ENCODE peak calls at places on chromosomes 6 and 20, in four cellular contexts. I is heart right ventricle, W is uterus, H is pancreas. M is an unnamed sample. For H3K4me1, the result is how much of the 10 kb centered on the place peaks cover.

GRCh38 chr6:1438471-1438881 is 49.1 kb downstream of the FOXF2 start:
- DNase-seq in I (no peak), W (no peak), H (no peak), M (no peak)

GRCh38 chr6:167826230-167827061 is at the start of gene AFDN:
- DNase-seq in I (peak), W (peak), H (peak), M (peak)

GRCh38 chr6:54737247-54737646 is 109.3 kb upstream of the FAM83B start:
- DNase-seq in I (no peak), W (no peak), H (no peak), M (no peak)

GRCh38 chr6:162198925-162199324 is 528.6 kb downstream of the PRKN start:
- DNase-seq in I (no peak), W (no peak), H (no peak), M (no peak)

GRCh38 chr6:18166314-18167007 is 11.2 kb downstream of the KDM1B start:
- DNase-seq in I (no peak), W (no peak), H (no peak), M (no peak)

GRCh38 chr6:166556871-166557322 is 29.6 kb downstream of the RAMACL start:
- DNase-seq in I (peak), W (peak), H (peak), M (peak)

GRCh38 chr20:37311710-37312355 is 22.4 kb downstream of the MANBAL start:
- DNase-seq in I (no peak), W (no peak), H (no peak), M (no peak)

GRCh38 chr20:58040447-58041290 is 187.8 kb downstream of the ANKRD60 start:
- DNase-seq in I (no peak), W (no peak), H (no peak), M (no peak)

GRCh38 chr6:24385536-24386269 is 17.0 kb upstream of the MRS2 start:
- DNase-seq in I (no peak), W (no peak), H (no peak), M (no peak)

GRCh38 chr6:16872543-16873230 is 111.4 kb upstream of the ATXN1 start:
- DNase-seq in I (no peak), W (no peak), H (no peak), M (no peak)

DNA sequence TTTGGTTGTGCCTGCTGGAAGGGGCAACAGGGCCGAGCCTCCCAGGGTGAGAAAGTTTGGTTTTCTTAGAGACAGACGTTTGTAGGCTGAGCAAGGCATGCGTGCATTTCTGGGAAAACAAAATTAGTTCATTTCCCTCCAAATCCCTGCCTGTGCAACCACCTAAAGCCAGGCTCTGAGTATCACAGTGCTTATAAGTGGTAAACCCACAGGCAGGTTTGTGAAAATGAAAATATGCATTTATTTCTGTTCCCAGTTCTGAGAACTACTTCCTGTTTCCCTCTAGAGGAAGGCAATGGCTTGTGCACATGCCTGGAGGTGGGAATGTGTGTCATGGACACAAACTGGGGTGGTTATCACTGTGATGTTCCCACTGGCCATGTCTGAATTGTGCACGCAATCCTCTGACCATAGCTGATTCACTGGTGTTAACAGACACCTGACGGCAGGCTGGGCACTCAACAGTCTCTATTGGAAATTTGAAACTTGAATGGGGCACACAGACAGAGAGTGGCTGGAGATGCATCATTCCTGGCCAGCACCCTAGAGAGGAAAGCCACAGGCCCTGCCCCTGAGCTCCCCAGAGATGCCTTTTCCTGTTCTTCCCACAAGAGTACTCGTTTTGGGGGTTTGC is 26.3 kb downstream of the FAM110A start:
- DNase-seq in I (no peak), W (no peak), H (no peak), M (no peak)
- TF ChIP-seq CTCF in I (no peak), W (no peak), H (no peak), M (no peak)

GRCh38 chr6:148462203-148462602 is 119.6 kb downstream of the SASH1 start:
- DNase-seq in I (no peak), W (no peak), H (no peak), M (no peak)

GRCh38 chr6:148457843-148458159 is 115.2 kb downstream of the SASH1 start:
- DNase-seq in I (no peak), W (no peak), H (no peak), M (no peak)

GRCh38 chr6:148461247-148461646 is 118.6 kb downstream of the SASH1 start:
- DNase-seq in I (no peak), W (no peak), H (no peak), M (no peak)

GRCh38 chr6:148457137-148457842 is 114.7 kb downstream of the SASH1 start:
- DNase-seq in I (no peak), W (no peak), H (no peak), M (no peak)

GRCh38 chr6:148459228-148459627 is 116.6 kb downstream of the SASH1 start:
- DNase-seq in I (no peak), W (no peak), H (no peak), M (no peak)
- H3K4me1 ChIP-seq in I (under half), W (under half), H (under half), M (under half)

GRCh38 chr6:158958504-158959386 is 41.3 kb downstream of the RSPH3 start:
- DNase-seq in I (no peak), W (no peak), H (no peak), M (no peak)
- TF ChIP-seq CTCF in I (no peak), W (no peak), H (no peak), M (no peak)

GRCh38 chr6:42103218-42103617 is 39.2 kb downstream of the C6orf132 start:
- DNase-seq in I (no peak), W (no peak), H (no peak), M (no peak)
- H3K4me1 ChIP-seq in I (under half), W (under half), H (under half), M (under half)

DNA sequence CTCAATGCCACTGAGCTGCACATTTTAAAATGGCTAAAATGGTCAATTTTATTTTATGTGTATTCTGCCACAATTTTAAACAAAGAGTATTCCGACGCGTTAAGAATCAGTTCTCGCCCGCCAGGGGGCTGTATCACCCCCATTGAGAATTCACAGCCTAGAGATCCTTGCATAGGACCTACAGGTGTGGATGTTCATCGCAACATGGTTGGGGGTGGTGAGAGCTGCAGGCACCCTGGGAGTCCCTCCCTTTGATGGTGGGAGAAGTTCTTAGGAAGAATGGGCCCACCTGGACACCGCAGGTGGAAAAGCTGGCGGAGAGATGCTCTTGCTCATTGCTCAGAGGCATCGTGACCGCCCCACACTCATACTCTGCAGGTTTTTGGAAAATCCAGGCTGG is 63.5 kb downstream of the SLC2A10 start:
- DNase-seq in I (no peak), W (no peak), H (no peak), M (no peak)
- TF ChIP-seq CTCF in I (no peak), W (no peak), H (no peak), M (no peak)

DNA sequence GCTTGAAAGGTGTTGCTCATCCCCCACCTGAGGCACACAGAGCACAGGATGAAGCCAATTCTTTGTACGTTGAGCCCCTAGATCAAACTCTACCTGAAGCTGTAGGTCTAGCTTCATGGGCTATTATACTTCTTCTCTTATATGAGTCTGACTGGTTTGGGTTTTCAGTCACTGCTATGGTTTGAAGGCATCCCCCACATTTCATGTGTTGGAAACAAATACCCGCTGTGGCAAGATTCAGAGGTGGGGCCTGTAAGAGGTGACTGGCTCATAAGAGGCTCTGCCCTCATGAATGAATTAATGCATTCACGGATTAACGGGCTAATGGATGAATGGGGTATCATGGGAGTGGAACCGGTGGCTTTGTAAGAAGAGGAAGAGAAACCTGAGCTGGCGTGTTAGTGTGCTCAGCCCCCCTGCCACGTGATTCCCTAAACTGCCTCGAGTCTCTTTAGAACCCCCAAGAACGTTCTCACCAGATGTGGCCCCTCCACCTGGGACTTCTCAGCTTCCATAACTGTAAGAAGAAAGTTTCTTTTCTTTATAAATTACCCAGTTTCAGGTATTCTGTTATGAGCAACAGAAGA is 39.2 kb downstream of the PREX1 start:
- DNase-seq in I (no peak), W (no peak), H (no peak), M (no peak)
- H3K4me1 ChIP-seq in I (under half), W (under half), H (under half), M (under half)

DNA sequence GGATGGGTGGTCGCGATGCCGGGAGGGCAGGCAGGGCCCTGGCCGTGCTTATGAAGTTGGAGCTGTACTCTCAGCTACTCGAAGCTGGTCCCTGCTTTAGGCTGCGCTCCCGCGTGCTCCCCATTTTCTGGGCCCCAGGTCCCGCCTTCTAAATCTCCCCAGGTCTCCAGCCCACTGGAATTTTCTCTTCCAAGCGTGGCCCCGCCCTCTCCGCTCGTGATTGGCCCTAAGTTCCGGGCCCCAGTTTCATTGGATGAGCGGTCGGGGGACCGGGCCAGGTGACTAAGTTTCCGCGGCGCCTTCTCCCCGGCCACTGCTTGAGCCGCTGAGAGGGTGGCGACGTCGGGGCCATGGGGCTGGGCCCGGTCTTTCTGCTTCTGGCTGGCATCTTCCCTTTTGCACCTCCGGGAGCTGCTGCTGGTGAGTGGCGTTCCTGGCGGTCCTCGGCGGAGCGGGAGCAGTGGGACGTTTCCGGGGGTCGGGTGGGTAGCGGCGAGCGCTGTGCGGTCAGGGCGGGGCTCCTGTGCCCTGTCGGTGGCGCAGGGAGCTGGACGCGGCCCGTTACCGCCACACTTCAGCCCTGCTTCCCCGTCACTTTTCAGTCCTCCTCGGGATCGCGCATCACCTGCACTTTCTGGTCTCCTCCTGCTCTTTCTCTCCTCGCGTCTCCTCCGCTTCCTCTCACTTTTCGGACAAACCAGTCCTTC is at the start of gene MICA:
- DNase-seq in I (peak), W (peak), H (peak), M (peak)
- TF ChIP-seq CTCF in I (peak), W (no peak), H (no peak), M (peak)

DNA sequence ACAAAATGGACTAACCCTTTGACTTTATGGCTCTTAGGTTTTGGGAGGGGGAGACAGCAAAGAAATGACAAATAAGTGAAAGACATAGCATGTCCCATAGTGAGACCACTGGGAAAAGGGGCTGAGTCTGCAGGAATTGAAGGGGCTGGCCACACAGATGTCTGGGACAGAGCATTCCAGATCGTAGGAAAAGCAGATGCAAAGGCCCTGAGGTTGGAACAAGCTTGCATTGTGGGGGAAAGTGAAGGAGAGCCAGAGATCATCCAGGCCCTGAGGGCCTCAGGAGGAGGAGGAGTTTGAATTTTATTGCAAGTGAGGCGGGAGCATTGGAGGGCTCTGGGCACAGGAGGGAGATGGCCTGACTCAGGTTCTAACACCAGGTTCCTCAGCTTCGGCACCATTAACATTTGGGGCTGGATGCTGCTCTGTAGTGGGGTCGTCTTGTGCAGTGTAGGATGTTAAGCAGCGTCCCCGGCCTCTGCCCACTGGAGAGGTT is 97.5 kb downstream of the CEBPB start:
- DNase-seq in I (no peak), W (no peak), H (no peak), M (no peak)
- H3K4me1 ChIP-seq in I (under half), W (under half), H (under half), M (half or more)

DNA sequence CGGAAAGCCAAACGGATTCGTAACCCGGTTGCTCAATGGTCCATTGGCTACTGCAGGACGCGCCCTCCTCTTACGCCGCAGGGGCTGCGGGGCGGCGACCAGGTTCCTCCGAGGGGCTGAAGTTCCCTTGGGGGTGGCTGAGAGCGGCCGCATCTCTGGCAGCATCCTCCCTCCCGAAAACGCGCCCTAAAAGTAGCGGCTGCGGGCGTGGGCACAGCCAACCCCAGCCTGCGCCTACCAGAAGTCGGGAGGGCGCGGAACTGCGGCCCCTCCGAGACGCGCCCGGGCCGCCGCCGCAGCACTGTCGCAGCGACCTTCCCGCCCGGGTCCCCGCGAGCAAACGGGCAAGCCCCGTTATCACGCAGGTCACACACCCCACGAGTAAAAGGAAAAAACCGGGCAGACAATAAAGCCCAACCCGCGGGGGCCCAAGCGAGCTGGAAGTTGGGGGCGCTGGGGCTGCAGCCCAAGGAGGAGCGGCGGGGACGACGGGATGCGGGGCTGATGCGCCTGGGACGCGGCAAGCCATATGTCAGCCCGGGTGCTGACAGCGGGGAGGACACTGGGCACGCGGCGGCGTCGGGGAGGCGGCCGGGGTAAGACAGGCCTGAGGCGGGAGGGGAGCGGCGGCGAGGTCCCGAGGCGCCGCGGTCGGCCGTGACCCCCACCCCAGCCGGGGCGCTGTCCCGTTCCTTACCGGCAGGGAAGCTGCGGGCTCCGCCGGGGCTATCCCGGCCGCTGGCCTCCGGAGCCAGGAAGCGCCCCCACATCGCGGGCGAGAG is 700 bp downstream of the CEP85L start:
- DNase-seq in I (peak), W (peak), H (peak), M (peak)
- TF ChIP-seq CTCF in I (peak), W (peak), H (no peak), M (peak)

GRCh38 chr20:48830826-48831318 is 3.1 kb upstream of the PREX1 start:
- DNase-seq in I (no peak), W (no peak), H (no peak), M (no peak)

GRCh38 chr20:48827880-48828733 is at the start of gene PREX1:
- DNase-seq in I (peak), W (peak), H (peak), M (peak)

GRCh38 chr20:48829940-48830339 is 2.1 kb upstream of the PREX1 start:
- DNase-seq in I (no peak), W (no peak), H (no peak), M (no peak)

GRCh38 chr20:48826883-48827771 is 672 bp downstream of the PREX1 start:
- DNase-seq in I (peak), W (no peak), H (no peak), M (no peak)

DNA sequence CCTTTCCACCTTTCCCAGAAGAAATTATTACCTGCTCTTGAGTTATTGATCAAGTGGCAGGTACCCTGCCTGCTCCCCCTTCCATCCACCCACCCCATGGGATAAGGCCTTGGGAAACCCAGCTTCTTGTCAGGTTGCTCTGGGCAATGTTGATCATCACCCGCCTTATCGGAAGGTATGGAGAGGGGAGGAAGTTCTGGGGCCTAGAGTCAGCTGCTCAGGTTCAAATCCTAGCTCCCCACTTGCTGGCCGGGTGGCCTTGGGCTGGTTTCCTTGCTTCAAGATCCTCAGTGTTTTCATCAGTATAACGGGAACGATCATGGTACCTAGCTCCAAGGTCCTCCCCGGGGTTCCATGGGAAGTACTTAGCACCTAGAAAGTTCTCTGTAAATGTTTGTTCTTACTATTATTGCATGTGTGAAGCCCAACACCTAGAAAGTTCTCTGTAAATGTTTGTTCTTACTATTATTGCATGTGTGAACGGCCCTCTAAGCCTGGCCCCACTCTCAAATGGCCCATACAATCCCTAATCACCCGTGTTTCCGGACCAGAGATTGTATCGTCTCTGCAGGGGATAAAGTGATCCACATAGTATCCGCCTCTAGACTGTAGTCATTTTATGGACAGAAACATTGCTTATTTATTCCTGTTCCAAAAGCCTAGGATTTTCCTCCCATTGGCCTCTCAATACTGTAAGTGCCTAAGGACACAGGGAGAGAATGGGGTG is 1.1 kb upstream of the PREX1 start:
- DNase-seq in I (no peak), W (no peak), H (no peak), M (no peak)
- H3K4me1 ChIP-seq in I (under half), W (under half), H (under half), M (under half)